ENCODE peak calls at places on chromosomes 13 and 19, in four cellular contexts. W is lower lobe of right lung, H is colonic mucosa, B is ascending aorta. L is an unnamed sample.

GRCh38 chr13:73677041-73677589 is 457.1 kb downstream of the KLF12 start:
- DNase-seq in B (no peak), H (peak; percentile 67), W (no peak), L (no peak)

GRCh38 chr19:13861392-13861713 is 15.6 kb upstream of the NANOS3 start:
- DNase-seq in H (no peak), B (no peak), W (no peak), L (no peak)

GRCh38 chr13:69959041-69959440 is 148.6 kb upstream of the ATXN8OS start:
- DNase-seq in W (no peak), H (no peak), B (no peak), L (no peak)

GRCh38 chr13:101915755-101916107 is 463.3 kb downstream of the ITGBL1 start:
- DNase-seq in B (no peak), W (no peak), H (no peak), L (no peak)

GRCh38 chr19:28999733-29000433 is 213.1 kb downstream of the UQCRFS1 start:
- DNase-seq in W (no peak), H (no peak), B (no peak), L (no peak)

GRCh38 chr13:113646921-113647340 is 11.1 kb downstream of the ATP4B start:
- DNase-seq in H (no peak), B (no peak), W (peak; percentile 38), L (peak; percentile 45)

GRCh38 chr19:48683349-48683748 is 10.5 kb upstream of the NTN5 start:
- DNase-seq in H (no peak), W (peak; percentile 73), B (no peak), L (no peak)

GRCh38 chr19:5269279-5269678 is 71.3 kb downstream of the PTPRS start:
- DNase-seq in H (no peak), B (no peak), W (no peak), L (no peak)

GRCh38 chr13:55553736-55554135 is 1587.0 kb upstream of the PRR20A start:
- DNase-seq in H (no peak), B (no peak), W (no peak), L (no peak)

GRCh38 chr19:10836478-10837325 is 690 bp upstream of the TMED1 start:
- DNase-seq in H (peak; percentile 89), B (peak; percentile 90), W (peak; percentile 92), L (peak; percentile 76)

GRCh38 chr13:114097504-114097892 is 34.9 kb downstream of the RASA3 start:
- DNase-seq in B (peak; percentile 58), H (no peak), W (no peak), L (no peak)

GRCh38 chr19:55923556-55923955 is 8.6 kb downstream of the NLRP13 start:
- DNase-seq in B (no peak), H (no peak), W (no peak), L (no peak)

GRCh38 chr13:73411067-73411809 is 352.4 kb downstream of the KLF5 start:
- DNase-seq in H (no peak), W (no peak), B (no peak), L (no peak)

GRCh38 chr13:65582160-65582559 is 1648.0 kb downstream of the PCDH9 start:
- DNase-seq in W (no peak), H (no peak), B (no peak), L (no peak)

GRCh38 chr19:3618144-3618810 is 8.3 kb downstream of the CACTIN start:
- DNase-seq in W (no peak), B (peak; percentile 86), H (peak; percentile 75), L (no peak)

GRCh38 chr13:113976711-113977684 is 3.1 kb upstream of the C13orf46 start:
- DNase-seq in B (no peak), W (peak; percentile 51), H (no peak), L (no peak)

GRCh38 chr13:87274209-87274819 is 396.9 kb upstream of the SLITRK5 start:
- DNase-seq in H (peak; percentile 21), W (no peak), B (no peak), L (no peak)

GRCh38 chr13:79679334-79679733 is 198.4 kb downstream of the NDFIP2 start:
- DNase-seq in B (peak; percentile 79), H (peak; percentile 85), W (peak; percentile 71), L (peak; percentile 30)

GRCh38 chr19:7211191-7211988 is 82.8 kb downstream of the INSR start:
- DNase-seq in H (no peak), B (no peak), W (no peak), L (no peak)

GRCh38 chr19:19615086-19615485 is 3.4 kb downstream of the PBX4 start:
- DNase-seq in H (no peak), W (no peak), B (no peak), L (no peak)

GRCh38 chr13:33096886-33097610 is 80.8 kb downstream of the KL start:
- DNase-seq in W (no peak), B (no peak), H (no peak), L (no peak)

GRCh38 chr13:28817204-28817603 is 2.9 kb upstream of the MTUS2 start:
- DNase-seq in B (no peak), H (no peak), W (no peak), L (no peak)

GRCh38 chr19:7063764-7064418 is 5.4 kb upstream of the MBD3L3 start:
- DNase-seq in W (no peak), H (no peak), B (no peak), L (no peak)

GRCh38 chr19:8064866-8065486 is 12.4 kb downstream of the CCL25 start:
- DNase-seq in W (no peak), H (no peak), B (no peak), L (no peak)

GRCh38 chr19:5628919-5629481 is 6.1 kb downstream of the SAFB start:
- DNase-seq in B (no peak), W (no peak), H (no peak), L (no peak)

GRCh38 chr19:33235269-33235995 is 9.8 kb upstream of the SLC7A10 start:
- DNase-seq in W (peak; percentile 90), H (peak; percentile 93), B (peak; percentile 89), L (peak; percentile 61)

GRCh38 chr19:51552996-51553725 is 17.9 kb upstream of the ZNF175 start:
- DNase-seq in B (no peak), W (peak; percentile 71), H (peak; percentile 63), L (no peak)

GRCh38 chr19:19618384-19619051 is at the start of gene PBX4:
- DNase-seq in H (peak; percentile 97), W (peak; percentile 98), B (peak; percentile 90), L (peak; percentile 90)

GRCh38 chr19:52941941-52942370 is 18.7 kb upstream of the ZNF888 start:
- DNase-seq in W (peak; percentile 64), B (peak; percentile 72), H (peak; percentile 52), L (no peak)

GRCh38 chr19:480016-480855 is 16.1 kb upstream of the MADCAM1 start:
- DNase-seq in W (peak; percentile 89), B (peak; percentile 82), H (peak; percentile 78), L (peak; percentile 57)

GRCh38 chr19:44741841-44742352 is 6.6 kb upstream of the BCL3 start:
- DNase-seq in B (peak; percentile 99), W (peak; percentile 96), H (peak; percentile 99), L (peak; percentile 97)
- H3K4me1 ChIP-seq in B (peaks cover 32% of the 10 kb centered on the region), W (peaks cover 90% of the 10 kb centered on the region), H (peaks cover 36% of the 10 kb centered on the region), L (peaks cover 27% of the 10 kb centered on the region)

GRCh38 chr19:40813182-40813581 is 14.2 kb downstream of the EGLN2 start:
- DNase-seq in W (peak; percentile 61), H (no peak), B (no peak), L (peak; percentile 81)

GRCh38 chr19:40809358-40810086 is 10.5 kb downstream of the EGLN2 start:
- DNase-seq in B (no peak), H (no peak), W (no peak), L (no peak)

GRCh38 chr19:40808497-40808896 is 9.5 kb downstream of the EGLN2 start:
- DNase-seq in H (no peak), B (no peak), W (no peak), L (no peak)

GRCh38 chr19:40810160-40810559 is 11.2 kb downstream of the EGLN2 start:
- DNase-seq in W (peak; percentile 40), H (no peak), B (no peak), L (no peak)

GRCh38 chr19:40811478-40812341 is 12.7 kb downstream of the EGLN2 start:
- DNase-seq in B (no peak), H (peak; percentile 33), W (peak; percentile 51), L (no peak)
- H3K27ac ChIP-seq in B (peak overlapping the region; percentile 71), H (peak overlapping the region; percentile 64), W (peak overlapping the region; percentile 83), L (peak overlapping the region; percentile 81)

GRCh38 chr19:21308778-21309177 is 20.4 kb downstream of the ZNF708 start:
- DNase-seq in W (no peak), B (no peak), H (no peak), L (no peak)
- H3K4me1 ChIP-seq in W (no peaks in the 10 kb centered on the region), B (no peaks in the 10 kb centered on the region), H (no peaks in the 10 kb centered on the region), L (no peaks in the 10 kb centered on the region)

GRCh38 chr19:46068345-46069258 is 27.8 kb upstream of the IGFL4 start:
- DNase-seq in B (no peak), H (peak; percentile 46), W (no peak), L (peak; percentile 64)
- H3K27ac ChIP-seq in B (no peak overlapping the region), H (no peak overlapping the region), W (no peak overlapping the region), L (no peak overlapping the region)

GRCh38 chr19:18304194-18304495 is 18.7 kb downstream of the LSM4 start:
- DNase-seq in W (no peak), B (peak; percentile 73), H (no peak), L (no peak)
- H3K4me1 ChIP-seq in W (peaks cover 64% of the 10 kb centered on the region), B (peaks cover 77% of the 10 kb centered on the region), H (peaks cover 4% of the 10 kb centered on the region), L (peaks cover 6% of the 10 kb centered on the region)

GRCh38 chr19:50301607-50301971 is 27.6 kb downstream of the KCNC3 start:
- DNase-seq in H (no peak), W (no peak), B (no peak), L (no peak)
- H3K27ac ChIP-seq in H (no peak overlapping the region), W (no peak overlapping the region), B (no peak overlapping the region), L (no peak overlapping the region)

L was measured in breast epithelium.